ENCODE peak calls at places on chromosomes 1 and 21, in ten cellular contexts. One of them, this sample, is unnamed.

GRCh38 chr1:8121261-8122159 is 95.4 kb upstream of the ERRFI1 start:
- DNase-seq in uterus: peak; percentile 82
- DNase-seq in body of pancreas: peak; percentile 80
- DNase-seq in aorta: peak; percentile 76
- DNase-seq in dorsolateral prefrontal cortex: no peak
- DNase-seq in OCI-LY7: no peak
- DNase-seq in astrocyte of the spinal cord: peak; percentile 98
- DNase-seq in epithelial cell of esophagus: peak; percentile 68
- DNase-seq in fibroblast of mammary gland: peak; percentile 99
- DNase-seq in mammary epithelial cell: peak; percentile 78
- DNase-seq in this sample: no peak

GRCh38 chr21:28943631-28944030 is 49.0 kb downstream of the LTN1 start:
- DNase-seq in uterus: no peak
- DNase-seq in body of pancreas: no peak
- DNase-seq in aorta: no peak
- DNase-seq in dorsolateral prefrontal cortex: no peak
- DNase-seq in OCI-LY7: no peak
- DNase-seq in astrocyte of the spinal cord: no peak
- DNase-seq in epithelial cell of esophagus: no peak
- DNase-seq in fibroblast of mammary gland: peak; percentile 73
- DNase-seq in mammary epithelial cell: no peak
- DNase-seq in this sample: no peak

GRCh38 chr1:34858901-34859441 is 578 bp downstream of the SMIM12 start:
- DNase-seq in uterus: peak; percentile 28
- DNase-seq in body of pancreas: no peak
- DNase-seq in aorta: peak; percentile 62
- DNase-seq in dorsolateral prefrontal cortex: no peak
- DNase-seq in OCI-LY7: peak; percentile 11
- DNase-seq in astrocyte of the spinal cord: peak; percentile 45
- DNase-seq in epithelial cell of esophagus: peak; percentile 4
- DNase-seq in fibroblast of mammary gland: peak; percentile 66
- DNase-seq in mammary epithelial cell: no peak
- DNase-seq in this sample: peak; percentile 61

GRCh38 chr1:228416217-228416971 is at the start of gene TRIM17:
- DNase-seq in uterus: no peak
- DNase-seq in body of pancreas: peak; percentile 54
- DNase-seq in aorta: no peak
- DNase-seq in dorsolateral prefrontal cortex: no peak
- DNase-seq in OCI-LY7: no peak
- DNase-seq in astrocyte of the spinal cord: peak; percentile 15
- DNase-seq in epithelial cell of esophagus: peak; percentile 37
- DNase-seq in fibroblast of mammary gland: no peak
- DNase-seq in mammary epithelial cell: no peak
- DNase-seq in this sample: no peak

GRCh38 chr1:246048693-246049092 is 458.4 kb downstream of the SMYD3 start:
- DNase-seq in uterus: no peak
- DNase-seq in body of pancreas: no peak
- DNase-seq in aorta: no peak
- DNase-seq in dorsolateral prefrontal cortex: no peak
- DNase-seq in OCI-LY7: no peak
- DNase-seq in astrocyte of the spinal cord: no peak
- DNase-seq in epithelial cell of esophagus: no peak
- DNase-seq in fibroblast of mammary gland: no peak
- DNase-seq in mammary epithelial cell: no peak
- DNase-seq in this sample: no peak

GRCh38 chr1:233607252-233608119 is 6.4 kb upstream of the KCNK1 start:
- DNase-seq in uterus: no peak
- DNase-seq in body of pancreas: no peak
- DNase-seq in aorta: no peak
- DNase-seq in dorsolateral prefrontal cortex: no peak
- DNase-seq in OCI-LY7: no peak
- DNase-seq in astrocyte of the spinal cord: no peak
- DNase-seq in epithelial cell of esophagus: peak; percentile 93
- DNase-seq in fibroblast of mammary gland: peak; percentile 50
- DNase-seq in mammary epithelial cell: peak; percentile 78
- DNase-seq in this sample: no peak

GRCh38 chr1:10934150-10934818 is 78.2 kb upstream of the TARDBP start:
- DNase-seq in uterus: no peak
- DNase-seq in body of pancreas: no peak
- DNase-seq in aorta: no peak
- DNase-seq in dorsolateral prefrontal cortex: no peak
- DNase-seq in OCI-LY7: no peak
- DNase-seq in astrocyte of the spinal cord: no peak
- DNase-seq in epithelial cell of esophagus: no peak
- DNase-seq in fibroblast of mammary gland: no peak
- DNase-seq in mammary epithelial cell: no peak
- DNase-seq in this sample: no peak

GRCh38 chr1:151816548-151816947 is 11.3 kb upstream of the LINGO4 start:
- DNase-seq in uterus: no peak
- DNase-seq in body of pancreas: no peak
- DNase-seq in aorta: no peak
- DNase-seq in dorsolateral prefrontal cortex: no peak
- DNase-seq in OCI-LY7: no peak
- DNase-seq in astrocyte of the spinal cord: no peak
- DNase-seq in epithelial cell of esophagus: no peak
- DNase-seq in fibroblast of mammary gland: no peak
- DNase-seq in mammary epithelial cell: no peak
- DNase-seq in this sample: no peak

GRCh38 chr1:176826265-176826664 is 338.2 kb downstream of the ASTN1 start:
- DNase-seq in uterus: no peak
- DNase-seq in body of pancreas: no peak
- DNase-seq in aorta: no peak
- DNase-seq in dorsolateral prefrontal cortex: no peak
- DNase-seq in OCI-LY7: no peak
- DNase-seq in astrocyte of the spinal cord: no peak
- DNase-seq in epithelial cell of esophagus: no peak
- DNase-seq in fibroblast of mammary gland: peak; percentile 41
- DNase-seq in mammary epithelial cell: no peak
- DNase-seq in this sample: no peak

GRCh38 chr1:209593747-209594146 is 10.2 kb downstream of the CAMK1G start:
- DNase-seq in uterus: no peak
- DNase-seq in body of pancreas: no peak
- DNase-seq in aorta: no peak
- DNase-seq in dorsolateral prefrontal cortex: no peak
- DNase-seq in OCI-LY7: no peak
- DNase-seq in astrocyte of the spinal cord: no peak
- DNase-seq in epithelial cell of esophagus: no peak
- DNase-seq in fibroblast of mammary gland: no peak
- DNase-seq in mammary epithelial cell: no peak
- DNase-seq in this sample: no peak

GRCh38 chr1:38360807-38361206 is 314.2 kb upstream of the POU3F1 start:
- DNase-seq in uterus: no peak
- DNase-seq in body of pancreas: no peak
- DNase-seq in aorta: no peak
- DNase-seq in dorsolateral prefrontal cortex: no peak
- DNase-seq in OCI-LY7: peak; percentile 23
- DNase-seq in astrocyte of the spinal cord: no peak
- DNase-seq in epithelial cell of esophagus: no peak
- DNase-seq in fibroblast of mammary gland: no peak
- DNase-seq in mammary epithelial cell: no peak
- DNase-seq in this sample: no peak

GRCh38 chr1:161013104-161013590 is 7.8 kb downstream of the F11R start:
- DNase-seq in uterus: no peak
- DNase-seq in body of pancreas: no peak
- DNase-seq in aorta: no peak
- DNase-seq in dorsolateral prefrontal cortex: no peak
- DNase-seq in OCI-LY7: no peak
- DNase-seq in astrocyte of the spinal cord: no peak
- DNase-seq in epithelial cell of esophagus: peak; percentile 39
- DNase-seq in fibroblast of mammary gland: no peak
- DNase-seq in mammary epithelial cell: peak; percentile 34
- DNase-seq in this sample: no peak

GRCh38 chr1:185311589-185312225 is 5.3 kb downstream of the IVNS1ABP start:
- DNase-seq in uterus: no peak
- DNase-seq in body of pancreas: no peak
- DNase-seq in aorta: no peak
- DNase-seq in dorsolateral prefrontal cortex: no peak
- DNase-seq in OCI-LY7: no peak
- DNase-seq in astrocyte of the spinal cord: no peak
- DNase-seq in epithelial cell of esophagus: no peak
- DNase-seq in fibroblast of mammary gland: no peak
- DNase-seq in mammary epithelial cell: no peak
- DNase-seq in this sample: no peak
- H3K4me3 ChIP-seq in uterus: no peak overlapping the region
- H3K4me3 ChIP-seq in body of pancreas: no peak overlapping the region
- H3K4me3 ChIP-seq in aorta: no peak overlapping the region
- H3K4me3 ChIP-seq in dorsolateral prefrontal cortex: no peak overlapping the region
- H3K4me3 ChIP-seq in OCI-LY7: no peak overlapping the region
- H3K4me3 ChIP-seq in astrocyte of the spinal cord: no peak overlapping the region
- H3K4me3 ChIP-seq in epithelial cell of esophagus: no peak overlapping the region
- H3K4me3 ChIP-seq in fibroblast of mammary gland: no peak overlapping the region
- H3K4me3 ChIP-seq in mammary epithelial cell: peak overlapping the region; percentile 35
- H3K4me3 ChIP-seq in this sample: no peak overlapping the region

DNA sequence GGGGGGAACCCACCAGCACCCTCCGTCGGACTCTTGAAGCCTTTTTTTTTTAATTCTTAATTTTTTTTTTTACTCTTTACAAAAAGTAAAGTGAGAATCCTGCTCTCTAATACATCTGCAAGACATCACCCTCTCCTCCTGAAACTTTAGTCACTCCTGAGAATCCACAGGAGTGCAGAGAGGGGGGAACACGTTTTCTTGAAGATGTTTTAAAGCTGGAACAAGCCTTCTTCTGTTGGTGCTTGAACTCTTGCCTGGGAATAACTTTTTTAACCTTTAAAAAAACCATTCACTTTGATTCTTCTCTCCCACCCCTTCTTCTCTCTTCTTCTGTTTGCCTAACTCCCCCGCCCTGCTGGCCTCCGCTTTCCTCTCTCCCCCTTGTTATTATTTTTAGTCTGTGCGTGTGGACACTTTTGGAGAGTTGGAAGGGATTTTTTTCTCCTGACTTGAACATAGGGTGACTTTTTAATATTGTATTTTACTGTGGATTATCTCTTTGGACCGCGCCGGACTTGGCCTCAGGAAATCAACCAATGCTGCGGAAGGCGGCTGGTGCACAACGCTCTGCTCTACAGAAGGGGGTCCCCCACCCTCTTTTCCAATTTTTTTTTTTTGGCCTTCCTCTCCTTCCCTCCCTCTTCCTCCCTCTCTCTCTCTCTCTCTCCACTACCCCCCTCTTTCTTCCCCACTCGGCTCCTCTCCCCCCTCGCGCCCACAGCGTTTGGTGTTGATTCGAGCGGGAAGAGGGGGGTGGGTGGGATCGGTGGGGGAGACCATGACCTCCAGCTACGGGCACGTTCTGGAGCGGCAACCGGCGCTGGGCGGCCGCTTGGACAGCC is at the start of gene PRRX1:
- DNase-seq in uterus: peak; percentile 70
- DNase-seq in body of pancreas: no peak
- DNase-seq in aorta: no peak
- DNase-seq in dorsolateral prefrontal cortex: no peak
- DNase-seq in OCI-LY7: no peak
- DNase-seq in astrocyte of the spinal cord: peak; percentile 61
- DNase-seq in epithelial cell of esophagus: no peak
- DNase-seq in fibroblast of mammary gland: peak; percentile 57
- DNase-seq in mammary epithelial cell: no peak
- DNase-seq in this sample: no peak
- H3K4me3 ChIP-seq in uterus: peak within 1 kb of the TSS; percentile 88
- H3K4me3 ChIP-seq in body of pancreas: peak within 1 kb of the TSS; percentile 16
- H3K4me3 ChIP-seq in aorta: peak within 1 kb of the TSS; percentile 90
- H3K4me3 ChIP-seq in dorsolateral prefrontal cortex: peak within 1 kb of the TSS; percentile 73
- H3K4me3 ChIP-seq in OCI-LY7: no peak within 1 kb of the TSS
- H3K4me3 ChIP-seq in astrocyte of the spinal cord: peak within 1 kb of the TSS; percentile 89
- H3K4me3 ChIP-seq in epithelial cell of esophagus: peak within 1 kb of the TSS; percentile 23
- H3K4me3 ChIP-seq in fibroblast of mammary gland: peak within 1 kb of the TSS; percentile 97
- H3K4me3 ChIP-seq in mammary epithelial cell: peak within 1 kb of the TSS; percentile 56
- H3K4me3 ChIP-seq in this sample: no peak within 1 kb of the TSS

GRCh38 chr1:43018091-43018490 is 59.4 kb upstream of the SLC2A1 start:
- DNase-seq in uterus: no peak
- DNase-seq in body of pancreas: no peak
- DNase-seq in aorta: no peak
- DNase-seq in dorsolateral prefrontal cortex: no peak
- DNase-seq in OCI-LY7: no peak
- DNase-seq in astrocyte of the spinal cord: no peak
- DNase-seq in epithelial cell of esophagus: no peak
- DNase-seq in fibroblast of mammary gland: no peak
- DNase-seq in mammary epithelial cell: no peak
- DNase-seq in this sample: no peak

GRCh38 chr1:43024905-43025304 is 66.2 kb upstream of the SLC2A1 start:
- DNase-seq in uterus: no peak
- DNase-seq in body of pancreas: no peak
- DNase-seq in aorta: peak; percentile 3
- DNase-seq in dorsolateral prefrontal cortex: no peak
- DNase-seq in OCI-LY7: no peak
- DNase-seq in astrocyte of the spinal cord: no peak
- DNase-seq in epithelial cell of esophagus: no peak
- DNase-seq in fibroblast of mammary gland: no peak
- DNase-seq in mammary epithelial cell: no peak
- DNase-seq in this sample: no peak

GRCh38 chr1:43021547-43022474 is 63.1 kb upstream of the SLC2A1 start:
- DNase-seq in uterus: no peak
- DNase-seq in body of pancreas: no peak
- DNase-seq in aorta: no peak
- DNase-seq in dorsolateral prefrontal cortex: no peak
- DNase-seq in OCI-LY7: no peak
- DNase-seq in astrocyte of the spinal cord: no peak
- DNase-seq in epithelial cell of esophagus: peak; percentile 99
- DNase-seq in fibroblast of mammary gland: no peak
- DNase-seq in mammary epithelial cell: peak; percentile 99
- DNase-seq in this sample: no peak

GRCh38 chr1:43015269-43015668 is 56.6 kb upstream of the SLC2A1 start:
- DNase-seq in uterus: no peak
- DNase-seq in body of pancreas: no peak
- DNase-seq in aorta: no peak
- DNase-seq in dorsolateral prefrontal cortex: no peak
- DNase-seq in OCI-LY7: no peak
- DNase-seq in astrocyte of the spinal cord: no peak
- DNase-seq in epithelial cell of esophagus: peak; percentile 61
- DNase-seq in fibroblast of mammary gland: no peak
- DNase-seq in mammary epithelial cell: peak; percentile 89
- DNase-seq in this sample: no peak

GRCh38 chr1:43019226-43019625 is 60.6 kb upstream of the SLC2A1 start:
- DNase-seq in uterus: no peak
- DNase-seq in body of pancreas: no peak
- DNase-seq in aorta: peak; percentile 6
- DNase-seq in dorsolateral prefrontal cortex: no peak
- DNase-seq in OCI-LY7: no peak
- DNase-seq in astrocyte of the spinal cord: no peak
- DNase-seq in epithelial cell of esophagus: peak; percentile 73
- DNase-seq in fibroblast of mammary gland: no peak
- DNase-seq in mammary epithelial cell: no peak
- DNase-seq in this sample: no peak
- H3K4me3 ChIP-seq in uterus: no peak overlapping the region
- H3K4me3 ChIP-seq in body of pancreas: no peak overlapping the region
- H3K4me3 ChIP-seq in aorta: no peak overlapping the region
- H3K4me3 ChIP-seq in dorsolateral prefrontal cortex: no peak overlapping the region
- H3K4me3 ChIP-seq in OCI-LY7: no peak overlapping the region
- H3K4me3 ChIP-seq in astrocyte of the spinal cord: no peak overlapping the region
- H3K4me3 ChIP-seq in epithelial cell of esophagus: no peak overlapping the region
- H3K4me3 ChIP-seq in fibroblast of mammary gland: no peak overlapping the region
- H3K4me3 ChIP-seq in mammary epithelial cell: no peak overlapping the region
- H3K4me3 ChIP-seq in this sample: no peak overlapping the region

DNA sequence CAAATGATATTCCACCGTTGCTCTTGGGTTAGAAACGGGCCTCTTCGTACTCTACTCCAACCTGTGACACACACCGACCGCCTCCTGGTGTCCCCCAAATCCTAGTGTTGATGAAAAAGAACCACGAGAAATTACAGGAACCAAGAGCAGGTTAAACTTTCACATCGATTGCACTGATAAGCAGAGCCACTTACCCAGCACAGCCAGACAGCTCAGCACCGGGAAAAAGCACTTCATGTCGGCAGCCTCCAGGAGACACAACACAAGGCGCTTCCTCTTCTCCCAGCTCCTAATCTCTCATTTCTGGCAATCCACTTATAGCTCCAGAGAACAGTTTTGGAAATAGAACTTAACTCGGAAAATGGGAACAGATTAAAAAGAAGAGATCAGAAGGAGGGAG is 1.4 kb downstream of the IGSF3 start:
- DNase-seq in uterus: no peak
- DNase-seq in body of pancreas: no peak
- DNase-seq in aorta: no peak
- DNase-seq in dorsolateral prefrontal cortex: no peak
- DNase-seq in OCI-LY7: no peak
- DNase-seq in astrocyte of the spinal cord: no peak
- DNase-seq in epithelial cell of esophagus: peak; percentile 33
- DNase-seq in fibroblast of mammary gland: no peak
- DNase-seq in mammary epithelial cell: no peak
- DNase-seq in this sample: no peak
- H3K4me3 ChIP-seq in uterus: no peak overlapping the region
- H3K4me3 ChIP-seq in body of pancreas: no peak overlapping the region
- H3K4me3 ChIP-seq in aorta: no peak overlapping the region
- H3K4me3 ChIP-seq in dorsolateral prefrontal cortex: peak overlapping the region; percentile 72
- H3K4me3 ChIP-seq in OCI-LY7: no peak overlapping the region
- H3K4me3 ChIP-seq in astrocyte of the spinal cord: no peak overlapping the region
- H3K4me3 ChIP-seq in epithelial cell of esophagus: peak overlapping the region; percentile 78
- H3K4me3 ChIP-seq in fibroblast of mammary gland: no peak overlapping the region
- H3K4me3 ChIP-seq in mammary epithelial cell: peak overlapping the region; percentile 76
- H3K4me3 ChIP-seq in this sample: no peak overlapping the region

This sample was measured in Karpas-422.